ENCODE peak calls at places on chromosomes 3 and 15, in eight cellular contexts. One of them, this sample, is unnamed.

GRCh38 chr3:18338827-18339226 is 86.3 kb downstream of the SATB1 start:
- DNase-seq in cardiac fibroblast: peak; percentile 1
- DNase-seq in neural progenitor cell: no peak
- DNase-seq in fibroblast of the aortic adventitia: no peak
- DNase-seq in fibroblast of lung: no peak
- DNase-seq in GM23248: no peak
- DNase-seq in tibial nerve: no peak
- DNase-seq in astrocyte of the spinal cord: no peak
- DNase-seq in this sample: no peak

GRCh38 chr15:77126516-77126915 is 55.6 kb upstream of the TSPAN3 start:
- DNase-seq in cardiac fibroblast: no peak
- DNase-seq in fibroblast of lung: no peak
- DNase-seq in tibial nerve: no peak
- DNase-seq in fibroblast of the aortic adventitia: no peak
- DNase-seq in neural progenitor cell: no peak
- DNase-seq in GM23248: no peak
- DNase-seq in astrocyte of the spinal cord: no peak
- DNase-seq in this sample: no peak

GRCh38 chr15:35980719-35981118 is 434.8 kb upstream of the DPH6 start:
- DNase-seq in astrocyte of the spinal cord: peak; percentile 47
- DNase-seq in cardiac fibroblast: no peak
- DNase-seq in fibroblast of the aortic adventitia: peak; percentile 16
- DNase-seq in tibial nerve: no peak
- DNase-seq in neural progenitor cell: no peak
- DNase-seq in GM23248: peak; percentile 36
- DNase-seq in fibroblast of lung: peak; percentile 44
- DNase-seq in this sample: peak; percentile 58

GRCh38 chr3:29758108-29759020 is 477.5 kb downstream of the RBMS3 start:
- DNase-seq in GM23248: peak; percentile 85
- DNase-seq in cardiac fibroblast: peak; percentile 95
- DNase-seq in tibial nerve: no peak
- DNase-seq in fibroblast of lung: peak; percentile 97
- DNase-seq in fibroblast of the aortic adventitia: peak; percentile 93
- DNase-seq in neural progenitor cell: no peak
- DNase-seq in astrocyte of the spinal cord: peak; percentile 85
- DNase-seq in this sample: peak; percentile 90

GRCh38 chr15:84668221-84668982 is 10.4 kb upstream of the NMB start:
- DNase-seq in astrocyte of the spinal cord: no peak
- DNase-seq in fibroblast of the aortic adventitia: no peak
- DNase-seq in cardiac fibroblast: no peak
- DNase-seq in fibroblast of lung: no peak
- DNase-seq in tibial nerve: no peak
- DNase-seq in GM23248: no peak
- DNase-seq in neural progenitor cell: no peak
- DNase-seq in this sample: no peak

GRCh38 chr3:190522621-190523222 is 8.8 kb downstream of the IL1RAP start:
- DNase-seq in astrocyte of the spinal cord: no peak
- DNase-seq in fibroblast of the aortic adventitia: no peak
- DNase-seq in neural progenitor cell: no peak
- DNase-seq in fibroblast of lung: no peak
- DNase-seq in tibial nerve: no peak
- DNase-seq in GM23248: no peak
- DNase-seq in cardiac fibroblast: no peak
- DNase-seq in this sample: no peak

GRCh38 chr3:46065294-46065705 is 38.0 kb upstream of the XCR1 start:
- DNase-seq in fibroblast of lung: no peak
- DNase-seq in neural progenitor cell: no peak
- DNase-seq in astrocyte of the spinal cord: no peak
- DNase-seq in GM23248: no peak
- DNase-seq in tibial nerve: no peak
- DNase-seq in fibroblast of the aortic adventitia: no peak
- DNase-seq in cardiac fibroblast: no peak
- DNase-seq in this sample: peak; percentile 56

GRCh38 chr3:69282191-69282590 is 103.7 kb downstream of the FRMD4B start:
- DNase-seq in fibroblast of lung: no peak
- DNase-seq in GM23248: no peak
- DNase-seq in cardiac fibroblast: no peak
- DNase-seq in astrocyte of the spinal cord: no peak
- DNase-seq in neural progenitor cell: no peak
- DNase-seq in tibial nerve: no peak
- DNase-seq in fibroblast of the aortic adventitia: no peak
- DNase-seq in this sample: no peak

GRCh38 chr3:151293127-151293526 is 14.8 kb upstream of the P2RY14 start:
- DNase-seq in cardiac fibroblast: no peak
- DNase-seq in fibroblast of lung: no peak
- DNase-seq in astrocyte of the spinal cord: no peak
- DNase-seq in tibial nerve: no peak
- DNase-seq in GM23248: no peak
- DNase-seq in fibroblast of the aortic adventitia: no peak
- DNase-seq in neural progenitor cell: no peak
- DNase-seq in this sample: no peak

GRCh38 chr3:151290673-151291072 is 12.3 kb upstream of the P2RY14 start:
- DNase-seq in fibroblast of the aortic adventitia: peak; percentile 79
- DNase-seq in neural progenitor cell: no peak
- DNase-seq in astrocyte of the spinal cord: peak; percentile 64
- DNase-seq in cardiac fibroblast: peak; percentile 65
- DNase-seq in tibial nerve: no peak
- DNase-seq in fibroblast of lung: peak; percentile 74
- DNase-seq in GM23248: peak; percentile 73
- DNase-seq in this sample: peak; percentile 80

GRCh38 chr3:151300554-151300953 is 16.1 kb downstream of the GPR87 start:
- DNase-seq in neural progenitor cell: no peak
- DNase-seq in fibroblast of the aortic adventitia: no peak
- DNase-seq in fibroblast of lung: no peak
- DNase-seq in tibial nerve: no peak
- DNase-seq in GM23248: no peak
- DNase-seq in astrocyte of the spinal cord: no peak
- DNase-seq in cardiac fibroblast: no peak
- DNase-seq in this sample: no peak

GRCh38 chr3:151299006-151299405 is 17.6 kb downstream of the GPR87 start:
- DNase-seq in neural progenitor cell: no peak
- DNase-seq in cardiac fibroblast: no peak
- DNase-seq in astrocyte of the spinal cord: no peak
- DNase-seq in fibroblast of the aortic adventitia: no peak
- DNase-seq in tibial nerve: no peak
- DNase-seq in GM23248: no peak
- DNase-seq in fibroblast of lung: no peak
- DNase-seq in this sample: no peak

DNA sequence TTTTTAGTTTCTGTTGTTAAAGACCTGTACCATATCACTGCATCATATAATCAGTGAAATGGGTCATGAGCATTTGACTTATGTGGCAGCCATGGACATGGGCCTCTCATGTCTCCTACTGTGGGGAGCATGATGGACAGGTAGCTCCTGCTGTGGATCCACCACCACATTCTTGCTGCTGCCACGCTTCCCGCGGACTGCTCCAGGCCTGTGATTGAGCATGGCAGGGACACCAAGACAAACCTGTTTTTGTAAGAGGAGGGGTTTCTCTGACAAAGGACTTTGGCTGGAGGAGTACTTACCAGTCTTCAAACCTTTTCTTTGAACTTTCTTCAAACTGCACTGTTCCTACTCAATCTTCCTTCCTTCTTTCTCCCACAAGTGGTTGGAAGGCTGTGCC is 17.9 kb upstream of the P2RY14 start:
- DNase-seq in fibroblast of lung: no peak
- DNase-seq in tibial nerve: no peak
- DNase-seq in astrocyte of the spinal cord: no peak
- DNase-seq in cardiac fibroblast: no peak
- DNase-seq in neural progenitor cell: no peak
- DNase-seq in GM23248: no peak
- DNase-seq in fibroblast of the aortic adventitia: no peak
- DNase-seq in this sample: no peak
- H3K4me3 ChIP-seq in fibroblast of lung: no peak overlapping the region
- H3K4me3 ChIP-seq in tibial nerve: no peak overlapping the region
- H3K4me3 ChIP-seq in astrocyte of the spinal cord: no peak overlapping the region
- H3K4me3 ChIP-seq in cardiac fibroblast: no peak overlapping the region
- H3K4me3 ChIP-seq in neural progenitor cell: no peak overlapping the region
- H3K4me3 ChIP-seq in GM23248: no peak overlapping the region
- H3K4me3 ChIP-seq in fibroblast of the aortic adventitia: no peak overlapping the region
- H3K4me3 ChIP-seq in this sample: no peak overlapping the region

DNA sequence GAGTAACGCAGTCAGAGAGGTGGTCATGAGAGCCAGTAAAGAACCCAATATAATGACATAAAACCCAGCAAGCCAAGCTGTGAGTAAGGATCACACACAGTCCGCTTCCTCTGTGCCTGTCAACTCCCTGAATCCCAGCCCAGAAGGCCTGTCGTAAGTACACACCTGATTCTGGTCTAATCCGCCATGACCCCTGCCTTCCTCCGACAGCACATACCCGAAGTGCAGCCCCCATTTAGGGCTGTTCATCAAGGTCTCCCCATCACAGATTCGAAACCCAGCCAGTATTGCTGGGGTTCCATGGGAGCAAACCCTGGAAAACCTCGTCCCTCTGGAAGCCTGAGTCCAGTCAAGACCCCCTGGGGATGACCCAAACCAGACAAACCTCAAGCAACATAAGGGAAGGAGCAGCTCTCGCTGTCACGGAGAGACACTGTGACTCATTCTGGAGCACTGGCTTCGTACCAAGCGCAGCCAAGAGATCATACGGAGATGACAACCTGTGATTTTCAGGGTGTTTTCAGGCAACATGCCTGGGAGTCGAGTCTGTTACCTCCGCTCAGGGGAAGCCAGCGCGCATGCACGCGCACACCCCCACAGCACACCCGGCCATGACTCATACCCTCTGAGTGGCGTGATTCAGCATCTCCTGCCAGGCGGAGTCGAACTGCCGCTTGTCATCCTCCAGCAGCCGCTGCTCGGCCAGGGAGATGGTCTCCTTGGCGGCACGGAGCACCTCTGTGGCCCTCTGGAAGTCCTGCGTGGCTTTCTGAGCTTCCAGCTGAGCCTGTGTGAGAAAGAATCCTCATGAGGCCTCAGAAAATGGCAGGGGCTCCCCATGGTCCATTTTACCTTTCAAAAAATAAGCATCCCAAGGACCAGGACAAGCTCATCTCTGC is 63.0 kb downstream of the SH3BP5 start:
- DNase-seq in astrocyte of the spinal cord: peak; percentile 96
- DNase-seq in cardiac fibroblast: peak; percentile 96
- DNase-seq in fibroblast of the aortic adventitia: peak; percentile 95
- DNase-seq in fibroblast of lung: peak; percentile 92
- DNase-seq in GM23248: peak; percentile 99
- DNase-seq in tibial nerve: peak; percentile 84
- DNase-seq in neural progenitor cell: no peak
- DNase-seq in this sample: peak; percentile 98
- H3K4me3 ChIP-seq in astrocyte of the spinal cord: no peak overlapping the region
- H3K4me3 ChIP-seq in cardiac fibroblast: peak overlapping the region; percentile 15
- H3K4me3 ChIP-seq in fibroblast of the aortic adventitia: peak overlapping the region; percentile 9
- H3K4me3 ChIP-seq in fibroblast of lung: no peak overlapping the region
- H3K4me3 ChIP-seq in GM23248: peak overlapping the region; percentile 29
- H3K4me3 ChIP-seq in tibial nerve: no peak overlapping the region
- H3K4me3 ChIP-seq in neural progenitor cell: no peak overlapping the region
- H3K4me3 ChIP-seq in this sample: no peak overlapping the region

DNA sequence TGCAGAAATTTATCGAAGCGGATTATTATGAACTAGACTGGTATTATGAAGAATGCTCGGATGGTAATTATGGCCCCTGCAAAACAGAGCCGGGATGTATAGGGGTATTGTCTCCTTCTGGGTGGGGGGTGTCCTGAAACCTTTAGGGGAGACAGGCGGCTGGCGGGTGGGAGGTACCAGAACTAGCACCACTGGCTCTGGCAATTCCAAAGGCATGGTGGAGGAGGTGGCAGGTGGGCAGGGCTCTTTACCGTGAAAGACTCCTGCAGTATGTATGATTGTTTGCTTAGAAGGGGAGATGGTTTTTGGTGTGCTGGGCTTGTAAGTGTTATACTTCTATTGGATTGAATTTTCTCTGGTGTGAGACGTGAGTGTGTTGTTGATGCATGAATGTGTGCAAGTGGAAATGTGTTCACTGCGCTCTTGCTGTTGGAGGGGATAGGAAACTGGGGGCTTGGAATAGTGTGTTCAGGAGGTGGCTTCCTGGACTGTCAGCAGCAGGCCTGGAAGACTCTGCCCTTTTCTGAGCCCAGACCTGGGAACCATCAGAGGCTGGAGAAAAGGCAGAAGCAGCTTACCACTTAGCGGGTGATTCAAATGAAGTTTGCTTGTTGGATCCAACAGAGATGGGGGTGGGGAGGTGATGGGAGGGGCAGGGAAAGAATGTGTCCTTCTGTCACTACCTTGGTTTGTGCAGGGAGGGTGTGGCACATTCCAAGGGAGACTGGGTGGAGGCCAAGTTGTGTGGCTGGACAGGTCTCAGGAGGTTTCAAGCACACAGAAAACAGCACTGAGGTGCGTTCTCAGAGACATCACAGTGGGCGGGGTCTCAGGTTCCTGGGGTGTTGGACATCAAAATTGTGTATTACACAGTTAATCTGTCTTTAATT is 58.6 kb downstream of the TRAK1 start:
- DNase-seq in neural progenitor cell: no peak
- DNase-seq in astrocyte of the spinal cord: no peak
- DNase-seq in GM23248: no peak
- DNase-seq in tibial nerve: no peak
- DNase-seq in fibroblast of lung: no peak
- DNase-seq in cardiac fibroblast: no peak
- DNase-seq in fibroblast of the aortic adventitia: no peak
- DNase-seq in this sample: no peak
- H3K4me3 ChIP-seq in neural progenitor cell: no peak overlapping the region
- H3K4me3 ChIP-seq in astrocyte of the spinal cord: no peak overlapping the region
- H3K4me3 ChIP-seq in GM23248: no peak overlapping the region
- H3K4me3 ChIP-seq in tibial nerve: no peak overlapping the region
- H3K4me3 ChIP-seq in fibroblast of lung: no peak overlapping the region
- H3K4me3 ChIP-seq in cardiac fibroblast: no peak overlapping the region
- H3K4me3 ChIP-seq in fibroblast of the aortic adventitia: no peak overlapping the region
- H3K4me3 ChIP-seq in this sample: no peak overlapping the region

GRCh38 chr3:155870133-155870944 is at the start of gene GMPS:
- DNase-seq in fibroblast of the aortic adventitia: peak; percentile 87
- DNase-seq in astrocyte of the spinal cord: peak; percentile 96
- DNase-seq in fibroblast of lung: peak; percentile 89
- DNase-seq in cardiac fibroblast: peak; percentile 97
- DNase-seq in tibial nerve: peak; percentile 86
- DNase-seq in neural progenitor cell: peak; percentile 97
- DNase-seq in GM23248: peak; percentile 97
- DNase-seq in this sample: peak; percentile 94

GRCh38 chr3:155876037-155876436 is 5.6 kb downstream of the GMPS start:
- DNase-seq in tibial nerve: no peak
- DNase-seq in cardiac fibroblast: no peak
- DNase-seq in neural progenitor cell: no peak
- DNase-seq in fibroblast of the aortic adventitia: no peak
- DNase-seq in astrocyte of the spinal cord: no peak
- DNase-seq in GM23248: no peak
- DNase-seq in fibroblast of lung: no peak
- DNase-seq in this sample: no peak

GRCh38 chr3:155870945-155871745 is 695 bp downstream of the GMPS start:
- DNase-seq in fibroblast of the aortic adventitia: no peak
- DNase-seq in tibial nerve: peak; percentile 35
- DNase-seq in astrocyte of the spinal cord: no peak
- DNase-seq in fibroblast of lung: no peak
- DNase-seq in GM23248: peak; percentile 72
- DNase-seq in neural progenitor cell: peak; percentile 61
- DNase-seq in cardiac fibroblast: peak; percentile 49
- DNase-seq in this sample: peak; percentile 20

GRCh38 chr3:155871746-155872158 is 1.3 kb downstream of the GMPS start:
- DNase-seq in neural progenitor cell: no peak
- DNase-seq in fibroblast of lung: peak; percentile 30
- DNase-seq in tibial nerve: no peak
- DNase-seq in astrocyte of the spinal cord: peak; percentile 37
- DNase-seq in GM23248: no peak
- DNase-seq in fibroblast of the aortic adventitia: peak; percentile 33
- DNase-seq in cardiac fibroblast: no peak
- DNase-seq in this sample: peak; percentile 48

DNA sequence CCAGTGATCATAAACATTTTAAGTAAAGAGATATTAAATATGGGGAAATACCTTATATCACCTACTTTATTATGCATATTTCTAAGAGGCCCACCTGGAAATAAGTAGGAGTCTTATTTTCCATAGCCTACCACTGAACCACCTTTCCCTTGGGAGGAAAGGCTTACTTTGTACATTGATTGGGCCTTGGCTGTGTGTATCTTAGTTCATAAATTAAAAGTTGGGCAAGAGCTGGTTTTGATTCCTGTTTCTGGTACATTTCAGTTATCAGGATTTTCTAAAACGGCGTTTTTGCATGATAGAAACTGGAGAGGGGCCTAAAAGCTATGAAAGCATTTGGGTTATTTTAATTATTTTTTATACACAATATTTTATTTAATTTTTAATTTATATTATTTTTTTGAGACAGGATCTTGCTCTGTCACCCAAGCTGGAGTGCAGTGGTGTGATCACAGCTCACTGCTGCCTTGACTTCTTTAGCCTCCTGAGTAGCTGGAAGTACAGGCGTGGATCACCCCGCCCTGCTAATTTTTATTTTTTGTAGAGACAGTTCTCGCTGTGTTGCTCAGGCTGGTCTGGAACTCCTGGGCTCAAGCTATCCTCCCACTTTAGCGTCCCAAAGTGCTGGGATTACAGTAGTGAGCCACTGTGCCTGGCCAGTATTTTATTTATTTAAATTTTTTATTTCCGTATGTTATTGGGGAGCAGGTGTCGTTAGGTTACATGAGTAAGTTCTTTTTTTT is 2.6 kb downstream of the GMPS start:
- DNase-seq in GM23248: no peak
- DNase-seq in astrocyte of the spinal cord: no peak
- DNase-seq in fibroblast of lung: no peak
- DNase-seq in fibroblast of the aortic adventitia: no peak
- DNase-seq in cardiac fibroblast: no peak
- DNase-seq in neural progenitor cell: no peak
- DNase-seq in tibial nerve: no peak
- DNase-seq in this sample: no peak
- H3K4me3 ChIP-seq in GM23248: peak overlapping the region; percentile 83
- H3K4me3 ChIP-seq in astrocyte of the spinal cord: no peak overlapping the region
- H3K4me3 ChIP-seq in fibroblast of lung: peak overlapping the region; percentile 89
- H3K4me3 ChIP-seq in fibroblast of the aortic adventitia: peak overlapping the region; percentile 28
- H3K4me3 ChIP-seq in cardiac fibroblast: no peak overlapping the region
- H3K4me3 ChIP-seq in neural progenitor cell: peak overlapping the region; percentile 97
- H3K4me3 ChIP-seq in tibial nerve: no peak overlapping the region
- H3K4me3 ChIP-seq in this sample: no peak overlapping the region

This sample was measured in choroid plexus epithelial cell.